ENCODE peak calls at places on chromosome 12, in four cellular contexts. J is Caco-2, C is astrocyte of the spinal cord, Q is type B pancreatic cell. T is an unnamed sample.

GRCh38 chr12:124869011-124869665 is 5.5 kb upstream of the SCARB1 start:
- DNase-seq in C (no peak), J (no peak), Q (no peak), T (no peak)

GRCh38 chr12:109939504-109939903 is 39.4 kb downstream of the TCHP start:
- DNase-seq in C (no peak), J (no peak), Q (no peak), T (no peak)

GRCh38 chr12:94172973-94173372 is 24.6 kb downstream of the PLXNC1 start:
- DNase-seq in Q (no peak), C (peak; percentile 92), J (peak; percentile 77), T (no peak)

GRCh38 chr12:32462908-32463307 is 63.5 kb downstream of the FGD4 start:
- DNase-seq in C (no peak), J (no peak), Q (no peak), T (no peak)

GRCh38 chr12:69096669-69097364 is 142.6 kb upstream of the CPSF6 start:
- DNase-seq in C (peak; percentile 70), Q (no peak), J (no peak), T (no peak)

GRCh38 chr12:46187023-46187422 is 81.8 kb downstream of the SLC38A1 start:
- DNase-seq in C (peak; percentile 91), Q (no peak), J (no peak), T (no peak)

GRCh38 chr12:24760162-24760561 is 188.7 kb downstream of the BCAT1 start:
- DNase-seq in C (peak; percentile 33), J (no peak), Q (no peak), T (no peak)

GRCh38 chr12:66697404-66697803 is 18.5 kb upstream of the GRIP1 start:
- DNase-seq in J (no peak), C (no peak), Q (no peak), T (no peak)

GRCh38 chr12:10607885-10608458 is 5.4 kb downstream of the MAGOHB start:
- DNase-seq in C (peak; percentile 29), Q (no peak), J (peak; percentile 50), T (no peak)

GRCh38 chr12:92059976-92060375 is 85.7 kb downstream of the BTG1 start:
- DNase-seq in J (no peak), Q (no peak), C (peak; percentile 74), T (no peak)

GRCh38 chr12:105864916-105865315 is 273.8 kb downstream of the NUAK1 start:
- DNase-seq in Q (no peak), J (no peak), C (no peak), T (no peak)

GRCh38 chr12:99110866-99111265 is 465.8 kb downstream of the APAF1 start:
- DNase-seq in C (no peak), J (no peak), Q (no peak), T (no peak)

GRCh38 chr12:123929869-123930583 is 42.6 kb downstream of the CCDC92 start:
- DNase-seq in C (no peak), J (no peak), Q (no peak), T (no peak)

DNA sequence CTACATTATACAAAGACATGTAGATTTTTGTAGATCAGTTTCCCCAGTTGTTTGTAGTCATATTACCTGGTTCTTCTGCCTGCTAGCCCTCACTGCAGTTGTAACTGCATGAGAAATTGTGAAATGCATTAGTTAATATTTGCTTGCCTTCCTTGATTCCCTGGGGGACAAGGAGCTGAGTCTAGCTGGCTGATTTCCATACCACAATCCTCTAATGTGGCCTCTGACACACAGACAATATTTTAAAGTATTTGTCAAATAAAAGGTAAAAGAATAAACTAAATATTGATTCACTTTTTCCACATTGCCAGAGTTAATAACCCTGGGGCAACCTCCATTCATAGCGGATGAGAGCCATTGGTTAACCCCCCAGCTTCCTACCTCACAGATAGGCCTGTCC is 128.8 kb upstream of the TMEM132C start:
- DNase-seq in J (no peak), C (no peak), Q (no peak), T (no peak)
- TF ChIP-seq CTCF in J (no peak), C (no peak), Q (no peak), T (no peak)

GRCh38 chr12:30795410-30795659 is 40.6 kb upstream of the CAPRIN2 start:
- DNase-seq in J (no peak), Q (no peak), C (peak; percentile 91), T (no peak)
- TF ChIP-seq CTCF in J (no peak), Q (no peak), C (peak; percentile 3), T (no peak)

GRCh38 chr12:49018282-49019119 is at the start of gene PRKAG1:
- DNase-seq in C (peak; percentile 98), Q (peak; percentile 95), J (peak; percentile 98), T (peak; percentile 98)

GRCh38 chr12:49021292-49021915 is 2.8 kb upstream of the PRKAG1 start:
- DNase-seq in Q (no peak), J (peak; percentile 2), C (no peak), T (no peak)

GRCh38 chr12:49020441-49020840 is 1.9 kb upstream of the PRKAG1 start:
- DNase-seq in C (no peak), J (no peak), Q (no peak), T (no peak)

GRCh38 chr12:49019120-49019430 is 499 bp upstream of the PRKAG1 start:
- DNase-seq in C (no peak), Q (no peak), J (no peak), T (no peak)

DNA sequence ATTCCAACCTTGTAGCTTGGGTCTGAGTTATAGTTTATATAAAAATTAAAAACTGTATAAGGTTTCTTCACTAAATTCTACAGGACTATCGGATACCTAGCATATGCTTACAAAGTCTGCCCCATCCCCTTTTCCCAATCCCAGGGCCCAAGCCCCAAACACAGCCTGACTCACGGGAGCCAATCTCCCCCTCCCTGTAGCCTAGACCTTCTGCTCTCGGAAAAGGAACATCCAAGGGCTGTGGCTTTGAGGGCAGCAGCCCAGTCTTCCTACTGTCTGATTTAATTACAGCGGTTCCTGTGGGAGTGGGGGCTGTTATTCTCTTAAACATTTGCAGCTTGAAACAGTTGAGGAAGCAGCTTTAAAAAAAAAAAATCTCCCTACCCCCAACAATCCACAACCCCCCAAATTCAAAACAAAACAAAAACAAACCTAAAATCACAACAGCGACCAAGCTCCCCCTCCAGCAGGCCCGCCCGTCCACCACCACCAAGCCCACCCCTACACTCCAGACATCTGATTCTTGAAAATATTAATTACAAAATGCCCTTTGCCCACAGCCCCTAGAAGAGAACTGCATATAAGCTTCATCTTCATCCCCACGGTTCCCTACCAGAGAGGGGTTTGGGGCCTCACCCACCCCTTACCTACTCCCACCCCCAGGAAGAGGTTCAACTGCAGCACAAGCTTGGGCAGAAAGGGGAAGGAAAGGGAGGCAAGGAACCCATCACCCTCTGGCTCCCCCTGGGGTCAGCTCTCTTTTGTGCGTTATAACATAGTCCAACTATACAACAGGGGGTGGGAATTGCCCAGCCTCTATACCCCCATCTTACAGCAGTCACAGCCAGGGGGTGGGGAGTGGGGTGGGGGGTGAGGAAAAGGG is 1.1 kb upstream of the PRKAG1 start:
- DNase-seq in C (peak; percentile 20), Q (no peak), J (peak; percentile 69), T (no peak)
- TF ChIP-seq CTCF in C (peak; percentile 39), Q (peak; percentile 52), J (peak; percentile 69), T (peak; percentile 37)

DNA sequence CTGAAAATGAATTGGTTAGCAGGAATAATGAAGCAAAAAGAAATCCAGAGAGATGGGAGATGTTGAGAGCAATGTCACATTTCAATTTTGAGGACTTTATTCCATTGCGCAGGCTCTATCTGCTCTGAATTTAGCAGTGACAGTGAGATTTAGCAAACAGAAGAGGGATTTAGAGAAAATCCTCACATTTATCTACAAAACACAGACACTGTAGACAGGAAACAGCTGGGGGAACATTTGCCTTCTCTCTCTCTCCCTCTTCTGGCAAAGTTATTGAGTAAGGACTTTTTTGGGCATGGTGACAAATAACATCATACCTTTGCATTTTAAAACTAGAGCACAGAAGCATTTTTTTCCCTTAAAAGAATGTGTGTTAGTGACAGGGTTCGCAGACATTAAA is at the start of gene IGF1:
- DNase-seq in J (no peak), C (peak; percentile 33), Q (no peak), T (no peak)
- TF ChIP-seq CTCF in J (no peak), C (peak; percentile 24), Q (no peak), T (peak; percentile 25)

T was measured in osteocyte.